ENCODE peak calls at places on chromosomes 5 and 9, in eight cellular contexts. P is fibroblast of lung, M is heart left ventricle, F is BJ, G is AG09319, V is ovary, Z is GM10248, J is endothelial cell. A is an unnamed sample.
A peak's percentile ranks its signal among the peaks of the same experiment; 100 is the strongest.

GRCh38 chr9:98958271-98958989 is 14.7 kb downstream of the COL15A1 start:
- DNase-seq in P (peak; percentile 87), M (no peak), F (peak; percentile 99), G (peak; percentile 93), V (no peak), Z (no peak), J (no peak), A (peak; percentile 90)

GRCh38 chr5:137923856-137924255 is 34.6 kb downstream of the PKD2L2 start:
- DNase-seq in P (peak; percentile 27), M (no peak), F (no peak), G (no peak), V (no peak), Z (no peak), J (no peak), A (no peak)

GRCh38 chr5:177553671-177554429 is 513 bp downstream of the FAM193B start:
- DNase-seq in P (no peak), M (peak; percentile 46), F (no peak), G (no peak), V (peak; percentile 66), Z (peak; percentile 69), J (peak; percentile 30), A (no peak)

GRCh38 chr9:29332789-29333188 is 1759.5 kb upstream of the C9orf72 start:
- DNase-seq in P (peak; percentile 61), M (no peak), F (no peak), G (no peak), V (no peak), Z (no peak), J (no peak), A (no peak)

GRCh38 chr9:98550206-98550820 is 158.4 kb downstream of the GABBR2 start:
- DNase-seq in P (peak; percentile 93), M (no peak), F (no peak), G (no peak), V (no peak), Z (no peak), J (no peak), A (no peak)

GRCh38 chr9:23769307-23769935 is 56.6 kb downstream of the ELAVL2 start:
- DNase-seq in P (peak; percentile 96), M (no peak), F (peak; percentile 83), G (no peak), V (no peak), Z (no peak), J (no peak), A (no peak)

GRCh38 chr9:37787059-37787458 is 2.2 kb upstream of the EXOSC3 start:
- DNase-seq in P (no peak), M (no peak), F (no peak), G (no peak), V (no peak), Z (no peak), J (no peak), A (no peak)

GRCh38 chr5:93588586-93589347 is 5.7 kb downstream of the NR2F1 start:
- DNase-seq in P (peak; percentile 70), M (no peak), F (no peak), G (no peak), V (no peak), Z (no peak), J (no peak), A (no peak)

GRCh38 chr5:35815089-35815936 is 41.4 kb upstream of the IL7R start:
- DNase-seq in P (no peak), M (no peak), F (no peak), G (no peak), V (no peak), Z (no peak), J (peak; percentile 40), A (no peak)

GRCh38 chr9:77215874-77216273 is 38.5 kb downstream of the VPS13A start:
- DNase-seq in P (peak; percentile 8), M (no peak), F (no peak), G (no peak), V (no peak), Z (no peak), J (no peak), A (no peak)

GRCh38 chr5:172798422-172799215 is 27.6 kb upstream of the DUSP1 start:
- DNase-seq in P (peak; percentile 95), M (no peak), F (peak; percentile 91), G (peak; percentile 81), V (peak; percentile 55), Z (peak; percentile 28), J (no peak), A (peak; percentile 37)

GRCh38 chr9:105421154-105421553 is 26.7 kb upstream of the FSD1L start:
- DNase-seq in P (no peak), M (no peak), F (no peak), G (no peak), V (no peak), Z (no peak), J (no peak), A (no peak)

GRCh38 chr5:145976431-145977155 is 40.2 kb downstream of the SH3RF2 start:
- DNase-seq in P (peak; percentile 79), M (no peak), F (no peak), G (no peak), V (no peak), Z (no peak), J (no peak), A (no peak)

GRCh38 chr5:91632871-91633270 is 249.8 kb upstream of the ARRDC3 start:
- DNase-seq in P (no peak), M (no peak), F (no peak), G (no peak), V (no peak), Z (no peak), J (no peak), A (no peak)

GRCh38 chr5:28743362-28743761 is 1705.0 kb upstream of the CDH9 start:
- DNase-seq in P (peak; percentile 24), M (no peak), F (no peak), G (no peak), V (no peak), Z (no peak), J (no peak), A (no peak)

GRCh38 chr5:149403923-149404745 is 25.0 kb upstream of the IL17B start:
- DNase-seq in P (peak; percentile 93), M (no peak), F (peak; percentile 78), G (no peak), V (peak; percentile 23), Z (no peak), J (no peak), A (no peak)

GRCh38 chr5:133047404-133047803 is 4.4 kb upstream of the HSPA4 start:
- DNase-seq in P (no peak), M (no peak), F (no peak), G (no peak), V (no peak), Z (no peak), J (no peak), A (no peak)

GRCh38 chr5:133041157-133041784 is 10.5 kb upstream of the HSPA4 start:
- DNase-seq in P (no peak), M (no peak), F (no peak), G (no peak), V (no peak), Z (no peak), J (no peak), A (no peak)

GRCh38 chr5:133041910-133042309 is 9.9 kb upstream of the HSPA4 start:
- DNase-seq in P (peak; percentile 46), M (no peak), F (no peak), G (no peak), V (no peak), Z (no peak), J (no peak), A (no peak)
- TF ChIP-seq CTCF in P (no peak), M (no peak), F (no peak), G (no peak), V (no peak), Z (no peak), J (no peak), A (peak; percentile 5)

GRCh38 chr5:6202615-6203365 is 175.6 kb downstream of the MED10 start:
- DNase-seq in P (no peak), M (no peak), F (no peak), G (no peak), V (no peak), Z (peak; percentile 29), J (peak; percentile 43), A (no peak)
- TF ChIP-seq CTCF in P (no peak), M (no peak), F (no peak), G (no peak), V (no peak), Z (peak; percentile 7), J (peak; percentile 58), A (no peak)

GRCh38 chr5:10858307-10858706 is 97.3 kb upstream of the DAP start:
- DNase-seq in P (no peak), M (no peak), F (no peak), G (no peak), V (no peak), Z (no peak), J (no peak), A (no peak)

GRCh38 chr5:10856071-10856470 is 95.0 kb upstream of the DAP start:
- DNase-seq in P (no peak), M (no peak), F (no peak), G (no peak), V (no peak), Z (no peak), J (no peak), A (no peak)

GRCh38 chr5:10856646-10857332 is 95.8 kb upstream of the DAP start:
- DNase-seq in P (peak; percentile 91), M (peak; percentile 40), F (peak; percentile 44), G (no peak), V (peak; percentile 71), Z (peak; percentile 43), J (peak; percentile 85), A (no peak)

GRCh38 chr5:10859393-10860195 is 98.6 kb upstream of the DAP start:
- DNase-seq in P (no peak), M (no peak), F (no peak), G (no peak), V (no peak), Z (no peak), J (no peak), A (no peak)

GRCh38 chr5:10857333-10857723 is 96.3 kb upstream of the DAP start:
- DNase-seq in P (no peak), M (no peak), F (no peak), G (no peak), V (no peak), Z (no peak), J (no peak), A (no peak)
- TF ChIP-seq CTCF in P (no peak), M (no peak), F (no peak), G (no peak), V (no peak), Z (peak; percentile 4), J (peak; percentile 42), A (no peak)

DNA sequence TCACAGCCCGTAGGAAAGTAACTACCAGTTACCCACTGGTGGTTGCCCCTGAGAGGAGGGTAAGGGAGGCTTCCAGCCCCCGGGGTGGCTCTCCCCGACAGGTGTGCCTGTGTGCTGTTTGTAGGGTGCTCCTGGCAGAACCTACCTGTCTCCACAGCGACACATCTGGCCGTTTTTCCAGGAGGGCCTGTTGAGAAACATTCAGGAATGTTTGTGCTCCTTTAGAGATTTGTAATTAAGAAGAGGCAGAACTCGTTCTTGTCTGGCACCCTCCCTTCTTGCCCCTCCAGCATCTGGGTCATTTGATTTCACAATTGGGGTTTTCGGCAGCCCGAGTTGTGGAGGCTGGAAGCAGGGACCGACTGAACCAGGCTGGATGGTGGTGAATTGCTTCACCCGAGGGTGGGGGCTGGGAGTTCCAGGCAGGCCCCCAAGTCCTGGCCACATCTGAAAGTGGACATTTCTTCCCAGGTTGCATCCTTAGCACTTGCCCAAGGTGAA is 74.2 kb downstream of the WWC1 start:
- DNase-seq in P (peak; percentile 20), M (no peak), F (no peak), G (no peak), V (peak; percentile 19), Z (no peak), J (peak; percentile 6), A (no peak)
- TF ChIP-seq CTCF in P (no peak), M (no peak), F (peak; percentile 22), G (peak; percentile 18), V (no peak), Z (no peak), J (no peak), A (peak; percentile 9)

A was measured in HFF-Myc.